ENCODE peak calls at places on chromosomes 11 and 22, in eight cellular contexts. X, I, S, W, E, D, T and B are unnamed samples.

GRCh38 chr11:125348704-125349635 is 147.1 kb downstream of the FEZ1 start:
- DNase-seq in X (peak; percentile 75), I (no peak), S (peak; percentile 55), W (no peak), E (peak; percentile 60), D (peak; percentile 54), T (no peak), B (no peak)

GRCh38 chr11:64844330-64845124 is at the start of gene CDC42BPG:
- DNase-seq in X (peak; percentile 94), I (no peak), S (peak; percentile 71), W (peak; percentile 64), E (peak; percentile 92), D (no peak), T (no peak), B (peak; percentile 84)

GRCh38 chr22:41598081-41598480 is 8.4 kb upstream of the PMM1 start:
- DNase-seq in X (peak; percentile 11), I (no peak), S (peak; percentile 91), W (no peak), E (no peak), D (no peak), T (no peak), B (peak; percentile 76)

GRCh38 chr11:33375688-33376311 is 118.6 kb downstream of the HIPK3 start:
- DNase-seq in X (no peak), I (no peak), S (peak; percentile 26), W (no peak), E (no peak), D (no peak), T (peak; percentile 37), B (no peak)

GRCh38 chr11:61783717-61784505 is 8.5 kb downstream of the TMEM258 start:
- DNase-seq in X (no peak), I (no peak), S (peak; percentile 81), W (no peak), E (no peak), D (no peak), T (no peak), B (no peak)

GRCh38 chr11:78941226-78941851 is 366.7 kb upstream of the NARS2 start:
- DNase-seq in X (no peak), I (no peak), S (no peak), W (no peak), E (peak; percentile 72), D (no peak), T (no peak), B (no peak)

GRCh38 chr22:19503869-19504268 is 20.3 kb downstream of the CLDN5 start:
- DNase-seq in X (no peak), I (no peak), S (no peak), W (no peak), E (no peak), D (no peak), T (no peak), B (no peak)

GRCh38 chr11:64339754-64340408 is at the start of gene CCDC88B:
- DNase-seq in X (peak; percentile 99), I (no peak), S (no peak), W (peak; percentile 84), E (no peak), D (peak; percentile 59), T (no peak), B (no peak)

GRCh38 chr11:90496722-90497121 is 273.9 kb upstream of the CHORDC1 start:
- DNase-seq in X (no peak), I (no peak), S (no peak), W (no peak), E (no peak), D (no peak), T (no peak), B (no peak)

GRCh38 chr11:57974830-57975229 is 48.9 kb upstream of the OR9Q1 start:
- DNase-seq in X (no peak), I (no peak), S (no peak), W (no peak), E (no peak), D (no peak), T (no peak), B (no peak)

GRCh38 chr11:121249039-121249663 is 43.4 kb upstream of the SC5D start:
- DNase-seq in X (no peak), I (no peak), S (peak; percentile 61), W (no peak), E (no peak), D (no peak), T (peak; percentile 29), B (peak; percentile 72)

GRCh38 chr22:20117656-20118571 is 888 bp upstream of the TRMT2A start:
- DNase-seq in X (peak; percentile 92), I (no peak), S (peak; percentile 48), W (peak; percentile 38), E (peak; percentile 17), D (peak; percentile 47), T (no peak), B (no peak)

GRCh38 chr11:84437129-84438123 is 1151.3 kb upstream of the CCDC90B start:
- DNase-seq in X (no peak), I (no peak), S (no peak), W (no peak), E (peak; percentile 65), D (no peak), T (peak; percentile 18), B (no peak)

GRCh38 chr11:2440646-2441045 is 3.7 kb downstream of the TRPM5 start:
- DNase-seq in X (peak; percentile 67), I (no peak), S (no peak), W (no peak), E (no peak), D (peak; percentile 16), T (no peak), B (no peak)

GRCh38 chr11:75813622-75814039 is 1.4 kb upstream of the UVRAG start:
- DNase-seq in X (no peak), I (no peak), S (peak; percentile 30), W (no peak), E (no peak), D (no peak), T (no peak), B (no peak)

GRCh38 chr11:12206529-12206928 is 96.1 kb downstream of the MICAL2 start:
- DNase-seq in X (no peak), I (no peak), S (peak; percentile 39), W (no peak), E (no peak), D (no peak), T (no peak), B (no peak)

GRCh38 chr11:10807629-10808552 is 835 bp downstream of the EIF4G2 start:
- DNase-seq in X (peak; percentile 93), I (peak; percentile 9), S (peak; percentile 52), W (peak; percentile 20), E (peak; percentile 52), D (peak; percentile 74), T (peak; percentile 35), B (peak; percentile 61)

GRCh38 chr11:125429807-125430678 is 66.0 kb downstream of the FEZ1 start:
- DNase-seq in X (no peak), I (no peak), S (no peak), W (no peak), E (no peak), D (no peak), T (no peak), B (no peak)

GRCh38 chr22:22021160-22021750 is 38.7 kb upstream of the TOP3B start:
- DNase-seq in X (no peak), I (no peak), S (no peak), W (no peak), E (no peak), D (no peak), T (no peak), B (no peak)

GRCh38 chr22:39169797-39170466 is 17.5 kb upstream of the CBX7 start:
- DNase-seq in X (no peak), I (no peak), S (no peak), W (no peak), E (no peak), D (no peak), T (no peak), B (no peak)

GRCh38 chr22:23414727-23415489 is 165.2 kb downstream of the IGLL1 start:
- DNase-seq in X (peak; percentile 64), I (no peak), S (no peak), W (no peak), E (no peak), D (no peak), T (no peak), B (no peak)

GRCh38 chr11:109490953-109491733 is 69.2 kb downstream of the C11orf87 start:
- DNase-seq in X (no peak), I (no peak), S (no peak), W (no peak), E (no peak), D (no peak), T (no peak), B (no peak)

GRCh38 chr11:128467610-128468041 is 119.7 kb downstream of the ETS1 start:
- DNase-seq in X (no peak), I (peak; percentile 51), S (peak; percentile 100), W (peak; percentile 60), E (no peak), D (peak; percentile 49), T (no peak), B (peak; percentile 95)

GRCh38 chr22:16973591-16974297 is 34.3 kb downstream of the GAB4 start:
- DNase-seq in X (no peak), I (no peak), S (no peak), W (no peak), E (no peak), D (no peak), T (no peak), B (peak; percentile 24)
- H3K27me3 ChIP-seq in X (no peaks in the 10 kb centered on the region), I (no peaks in the 10 kb centered on the region), S (peaks cover 24% of the 10 kb centered on the region), W (no peaks in the 10 kb centered on the region), E (no peaks in the 10 kb centered on the region), D (peaks cover 9% of the 10 kb centered on the region), T (peaks cover 4% of the 10 kb centered on the region), B (no peaks in the 10 kb centered on the region)

GRCh38 chr11:9760180-9760550 is 96.3 kb downstream of the SWAP70 start:
- DNase-seq in X (no peak), I (peak; percentile 82), S (peak; percentile 87), W (no peak), E (peak; percentile 89), D (peak; percentile 92), T (no peak), B (peak; percentile 66)
- H3K4me1 ChIP-seq in X (peaks cover 48% of the 10 kb centered on the region), I (peaks cover 13% of the 10 kb centered on the region), S (peaks cover 53% of the 10 kb centered on the region), W (peaks cover 20% of the 10 kb centered on the region), E (peaks cover 48% of the 10 kb centered on the region), D (peaks cover 28% of the 10 kb centered on the region), T (peaks cover 13% of the 10 kb centered on the region), B (peaks cover 61% of the 10 kb centered on the region)

DNA sequence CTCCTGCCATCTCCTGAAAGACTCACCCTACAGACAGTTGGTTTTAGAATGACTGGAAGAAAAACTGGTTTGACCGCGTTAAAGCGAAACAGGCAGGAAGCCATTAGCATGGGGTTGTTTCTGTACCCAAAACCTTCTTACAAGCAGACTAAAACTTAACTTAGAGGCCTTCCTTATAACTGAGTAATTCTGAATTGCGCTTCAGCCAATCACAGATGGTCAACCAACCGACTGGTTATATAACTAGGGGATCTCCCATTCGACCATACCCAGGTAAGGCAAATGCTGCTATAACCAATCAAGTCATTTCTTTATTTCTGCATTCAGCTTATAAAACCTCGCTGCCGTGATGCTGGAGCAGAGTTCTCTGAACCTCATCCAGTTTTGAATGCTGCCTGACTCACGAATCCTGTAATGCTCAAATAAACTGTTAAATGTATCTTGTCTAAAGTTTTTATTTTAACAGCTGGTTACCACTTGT is 87.8 kb upstream of the DRD2 start:
- DNase-seq in X (no peak), I (no peak), S (no peak), W (no peak), E (no peak), D (no peak), T (no peak), B (no peak)
- H3K27me3 ChIP-seq in X (no peaks in the 10 kb centered on the region), I (no peaks in the 10 kb centered on the region), S (peaks cover 69% of the 10 kb centered on the region), W (no peaks in the 10 kb centered on the region), E (no peaks in the 10 kb centered on the region), D (no peaks in the 10 kb centered on the region), T (no peaks in the 10 kb centered on the region), B (no peaks in the 10 kb centered on the region)

DNA sequence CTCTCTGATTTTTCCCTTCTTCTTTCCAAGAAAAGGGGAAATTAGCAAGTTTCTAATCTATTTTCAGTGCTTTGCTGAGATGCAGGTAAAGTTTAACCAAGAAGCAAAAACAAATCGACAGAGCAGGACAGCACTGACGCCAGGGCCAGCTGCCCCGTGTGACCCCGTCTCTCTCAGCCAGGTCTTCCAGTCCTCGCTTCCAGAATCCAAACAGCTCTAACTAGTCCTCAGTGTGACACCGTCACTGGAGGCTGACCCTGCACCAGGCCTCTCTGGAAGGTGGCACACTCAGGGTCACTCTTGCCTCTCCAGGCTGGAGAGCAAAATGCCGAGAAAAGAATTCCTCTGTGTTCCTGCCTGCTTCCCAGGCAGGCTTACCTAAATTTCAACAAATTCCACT is 44.8 kb downstream of the SHANK2 start:
- DNase-seq in X (peak; percentile 40), I (no peak), S (no peak), W (no peak), E (peak; percentile 66), D (no peak), T (no peak), B (no peak)
- H3K4me1 ChIP-seq in X (no peaks in the 10 kb centered on the region), I (no peaks in the 10 kb centered on the region), S (peaks cover 32% of the 10 kb centered on the region), W (no peaks in the 10 kb centered on the region), E (peaks cover 34% of the 10 kb centered on the region), D (no peaks in the 10 kb centered on the region), T (no peaks in the 10 kb centered on the region), B (peaks cover 14% of the 10 kb centered on the region)